ENCODE peak calls at places on chromosomes 1 and 21, in six cellular contexts. E is tibial artery, V is neural crest cell, M is cardiac muscle cell, N is astrocyte of the spinal cord, Z is H9. W is an unnamed sample.

GRCh38 chr1:16607433-16607851 is 5.9 kb downstream of the NBPF1 start:
- DNase-seq in E (no peak), V (peak), M (no peak), N (no peak), Z (peak), W (no peak)

GRCh38 chr1:2127181-2128145 is 67.1 kb downstream of the FAAP20 start:
- DNase-seq in E (no peak), V (no peak), M (no peak), N (no peak), Z (no peak), W (no peak)

GRCh38 chr21:41958886-41959563 is 5.2 kb upstream of the C2CD2 start:
- DNase-seq in E (peak), V (no peak), M (no peak), N (no peak), Z (no peak), W (no peak)

GRCh38 chr21:39881661-39882060 is 14.4 kb downstream of the PCP4 start:
- DNase-seq in E (no peak), V (no peak), M (no peak), N (no peak), Z (no peak), W (no peak)

GRCh38 chr1:151519667-151520066 is 8.5 kb downstream of the CGN start:
- DNase-seq in E (no peak), V (no peak), M (no peak), N (no peak), Z (no peak), W (no peak)

GRCh38 chr1:167564592-167564991 is 11.0 kb upstream of the CREG1 start:
- DNase-seq in E (peak), V (no peak), M (no peak), N (no peak), Z (peak), W (no peak)

GRCh38 chr1:160030657-160031367 is 978 bp downstream of the PIGM start:
- DNase-seq in E (peak), V (no peak), M (peak), N (no peak), Z (no peak), W (no peak)

GRCh38 chr1:10867138-10867721 is 70.8 kb upstream of the CASZ1 start:
- DNase-seq in E (peak), V (peak), M (peak), N (no peak), Z (peak), W (peak)

GRCh38 chr1:99645199-99645598 is 714 bp upstream of the PALMD start:
- DNase-seq in E (peak), V (no peak), M (no peak), N (no peak), Z (no peak), W (no peak)

GRCh38 chr1:192904438-192904895 is 95.6 kb downstream of the RGS2 start:
- DNase-seq in E (peak), V (no peak), M (no peak), N (peak), Z (no peak), W (no peak)

GRCh38 chr1:46396429-46397398 is 2.6 kb downstream of the FAAH start:
- DNase-seq in E (no peak), V (no peak), M (no peak), N (no peak), Z (no peak), W (no peak)

GRCh38 chr1:27601771-27602509 is 2.0 kb downstream of the AHDC1 start:
- DNase-seq in E (peak), V (no peak), M (peak), N (no peak), Z (no peak), W (peak)

GRCh38 chr1:24978383-24979032 is 48.4 kb upstream of the RUNX3 start:
- DNase-seq in E (no peak), V (no peak), M (no peak), N (no peak), Z (no peak), W (no peak)

GRCh38 chr1:56834137-56834900 is 15.1 kb upstream of the FYB2 start:
- DNase-seq in E (no peak), V (no peak), M (no peak), N (no peak), Z (no peak), W (no peak)

GRCh38 chr1:173023343-173023742 is 27.4 kb downstream of the TNFSF18 start:
- DNase-seq in E (no peak), V (no peak), M (no peak), N (no peak), Z (no peak), W (no peak)

GRCh38 chr1:160362168-160362941 is 4.5 kb upstream of the NHLH1 start:
- DNase-seq in E (no peak), V (no peak), M (peak), N (no peak), Z (no peak), W (no peak)

GRCh38 chr1:107794571-107794970 is 170.4 kb downstream of the VAV3 start:
- DNase-seq in E (no peak), V (no peak), M (no peak), N (no peak), Z (no peak), W (no peak)

GRCh38 chr1:110559157-110559556 is 40.2 kb upstream of the KCNA10 start:
- DNase-seq in E (no peak), V (no peak), M (no peak), N (no peak), Z (peak), W (no peak)

GRCh38 chr21:32916522-32917099 is 109.1 kb upstream of the OLIG2 start:
- DNase-seq in E (no peak), V (no peak), M (no peak), N (no peak), Z (no peak), W (no peak)
- TF ChIP-seq CTCF in E (no peak), V (peak), M (peak), N (peak), Z (peak), W (no peak)

GRCh38 chr1:217590598-217590997 is 40.3 kb downstream of the GPATCH2 start:
- DNase-seq in E (no peak), V (no peak), M (no peak), N (no peak), Z (no peak), W (no peak)
- TF ChIP-seq CTCF in E (no peak), V (no peak), M (no peak), N (no peak), Z (peak), W (peak)

DNA sequence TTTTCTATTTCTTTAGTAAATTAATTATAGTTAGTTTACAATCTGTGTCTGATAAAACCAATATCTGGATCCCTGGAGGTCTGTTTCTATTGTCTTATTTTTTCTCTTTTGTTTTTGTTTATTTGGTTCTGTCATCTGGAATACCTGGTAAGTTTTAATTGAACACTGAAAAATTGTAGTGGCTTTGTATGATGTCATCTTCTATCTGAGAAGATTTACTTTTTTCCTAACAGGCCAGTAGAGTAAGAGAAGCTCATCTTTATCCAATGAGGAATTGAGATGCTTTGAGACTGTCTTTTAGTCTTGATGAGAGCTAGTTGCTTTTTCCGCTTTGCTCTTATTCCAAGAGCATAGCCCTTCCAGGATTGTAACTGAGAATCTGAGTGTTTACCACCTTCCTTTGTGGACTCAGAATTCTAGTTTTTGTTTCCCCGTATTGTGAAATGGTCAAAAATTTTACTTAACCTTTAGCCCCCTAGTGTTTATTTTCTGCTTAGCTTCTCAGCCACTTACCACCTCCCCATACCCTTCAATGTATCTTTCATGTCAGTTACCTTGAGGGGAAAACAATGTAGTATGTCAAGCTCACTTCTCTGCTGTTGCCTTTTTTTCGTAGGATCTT is 25.0 kb downstream of the PTGFRN start:
- DNase-seq in E (no peak), V (no peak), M (no peak), N (no peak), Z (no peak), W (no peak)
- TF ChIP-seq CTCF in E (no peak), V (peak), M (peak), N (peak), Z (peak), W (peak)

GRCh38 chr1:9246215-9246614 is 11.6 kb downstream of the H6PD start:
- DNase-seq in E (no peak), V (no peak), M (no peak), N (no peak), Z (no peak), W (no peak)
- TF ChIP-seq CTCF in E (no peak), V (no peak), M (no peak), N (no peak), Z (no peak), W (no peak)

GRCh38 chr1:153506831-153507413 is 28.9 kb downstream of the S100A6 start:
- DNase-seq in E (peak), V (no peak), M (no peak), N (peak), Z (no peak), W (no peak)
- TF ChIP-seq CTCF in E (no peak), V (no peak), M (no peak), N (no peak), Z (no peak), W (no peak)

GRCh38 chr1:88557044-88557443 is 127.0 kb upstream of the PKN2 start:
- DNase-seq in E (no peak), V (no peak), M (no peak), N (no peak), Z (no peak), W (no peak)

GRCh38 chr1:88549536-88549935 is 134.5 kb upstream of the PKN2 start:
- DNase-seq in E (no peak), V (no peak), M (no peak), N (peak), Z (no peak), W (no peak)

DNA sequence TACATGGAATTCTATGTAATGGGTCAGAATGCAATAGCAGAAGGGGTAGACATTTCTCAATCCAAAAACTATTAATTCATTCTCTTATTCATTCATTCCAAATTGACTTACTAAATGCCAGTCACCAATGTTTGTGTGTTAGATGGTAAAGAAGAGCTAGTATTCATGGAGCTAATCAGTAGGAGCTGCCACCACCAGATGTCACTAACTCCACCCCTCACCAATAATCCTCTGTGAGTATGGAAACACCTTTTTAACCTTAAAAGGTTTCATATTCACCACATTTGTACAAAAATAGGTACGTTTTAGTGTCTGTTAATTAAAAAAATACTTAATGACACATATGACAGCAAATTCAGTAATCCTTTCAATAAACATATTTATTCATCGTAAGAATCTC is 131.8 kb upstream of the PKN2 start:
- DNase-seq in E (no peak), V (no peak), M (no peak), N (no peak), Z (no peak), W (no peak)
- TF ChIP-seq CTCF in E (no peak), V (no peak), M (no peak), N (no peak), Z (peak), W (no peak)